ENCODE peak calls at places on chromosomes 12 and 14, in eight cellular contexts. U is ascending aorta; R is gastrocnemius medialis; O is CD4-positive, alpha-beta memory T cell; E is K562; P is uterus; L is heart right ventricle; V is naive thymus-derived CD4-positive, alpha-beta T cell. S is an unnamed sample. For H3K4me1, the result is how much of the 10 kb centered on the place peaks cover.

GRCh38 chr14:33914676-33915516 is 36.0 kb downstream of the EGLN3 start:
- DNase-seq in U (peak), R (no peak), O (no peak), E (peak), P (no peak), L (no peak), V (no peak), S (no peak)

GRCh38 chr14:68451676-68452387 is 341.0 kb downstream of the ZFP36L1 start:
- DNase-seq in U (peak), R (peak), O (no peak), E (no peak), P (no peak), L (peak), V (no peak), S (no peak)

GRCh38 chr12:39813776-39814175 is 194.2 kb upstream of the ABCD2 start:
- DNase-seq in U (no peak), R (no peak), O (no peak), E (no peak), P (no peak), L (no peak), V (no peak), S (no peak)

GRCh38 chr12:80218925-80219714 is 119.8 kb downstream of the OTOGL start:
- DNase-seq in U (no peak), R (no peak), O (no peak), E (no peak), P (no peak), L (peak), V (no peak), S (no peak)

GRCh38 chr12:124910561-124911478 is 3.6 kb downstream of the UBC start:
- DNase-seq in U (no peak), R (peak), O (peak), E (no peak), P (no peak), L (no peak), V (no peak), S (no peak)

GRCh38 chr14:95481391-95482022 is 34.9 kb downstream of the SYNE3 start:
- DNase-seq in U (no peak), R (no peak), O (no peak), E (no peak), P (no peak), L (no peak), V (no peak), S (no peak)

GRCh38 chr12:20004951-20005350 is 363.4 kb upstream of the PDE3A start:
- DNase-seq in U (no peak), R (no peak), O (no peak), E (no peak), P (no peak), L (no peak), V (no peak), S (no peak)

GRCh38 chr12:51683763-51684357 is 92.8 kb downstream of the SCN8A start:
- DNase-seq in U (no peak), R (no peak), O (no peak), E (no peak), P (no peak), L (no peak), V (no peak), S (no peak)

GRCh38 chr12:127559349-127560040 is 707.5 kb upstream of the TMEM132C start:
- DNase-seq in U (peak), R (no peak), O (peak), E (peak), P (no peak), L (peak), V (no peak), S (no peak)

GRCh38 chr12:109378579-109378978 is 30.9 kb downstream of the MYO1H start:
- DNase-seq in U (no peak), R (no peak), O (no peak), E (no peak), P (no peak), L (no peak), V (no peak), S (no peak)

GRCh38 chr12:96422192-96422591 is 22.0 kb upstream of the CDK17 start:
- DNase-seq in U (no peak), R (no peak), O (no peak), E (no peak), P (no peak), L (no peak), V (no peak), S (no peak)

DNA sequence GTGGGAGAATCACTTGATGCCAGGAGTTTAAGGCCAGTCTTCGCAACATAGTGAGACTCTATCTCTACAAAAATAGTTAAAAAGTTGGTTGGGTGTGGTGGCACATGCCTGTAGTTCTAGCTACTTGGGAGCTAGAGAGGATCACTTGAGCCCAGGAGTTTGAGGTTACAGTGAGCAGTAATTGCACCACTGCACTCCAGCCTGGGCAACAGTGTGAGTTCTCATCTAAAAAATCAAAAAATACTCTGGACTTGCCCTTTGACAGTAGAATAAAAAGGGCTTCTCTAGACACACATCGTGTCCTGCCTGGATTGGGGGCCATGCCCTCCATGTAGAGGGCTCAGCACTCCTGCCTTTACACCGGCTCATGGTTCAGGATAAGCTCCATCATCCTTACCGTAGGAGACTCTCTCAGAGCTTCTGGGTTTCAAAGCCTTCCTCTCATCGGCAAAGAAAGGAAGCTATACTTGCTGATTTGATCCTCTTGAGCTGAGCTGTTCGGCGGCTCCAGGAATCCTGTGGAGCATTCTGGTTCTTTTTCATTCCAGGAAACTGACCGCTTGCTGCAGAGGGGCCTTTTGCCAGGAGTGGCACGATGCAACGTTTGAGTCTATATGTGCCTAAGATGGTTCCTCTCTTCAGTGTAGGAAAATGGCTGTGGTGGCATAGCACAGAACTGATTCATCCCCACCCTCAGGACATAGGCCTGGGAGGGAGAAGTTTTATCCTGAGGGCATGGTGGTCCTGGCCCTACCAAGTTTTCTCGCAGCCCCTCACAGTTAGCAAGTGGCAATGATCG is 29.6 kb downstream of the FLVCR2 start:
- DNase-seq in U (no peak), R (no peak), O (no peak), E (no peak), P (no peak), L (no peak), V (no peak), S (no peak)
- H3K4me1 ChIP-seq in U (under half), R (under half), O (under half), E (under half), P (under half), L (half or more), V (under half), S (under half)

DNA sequence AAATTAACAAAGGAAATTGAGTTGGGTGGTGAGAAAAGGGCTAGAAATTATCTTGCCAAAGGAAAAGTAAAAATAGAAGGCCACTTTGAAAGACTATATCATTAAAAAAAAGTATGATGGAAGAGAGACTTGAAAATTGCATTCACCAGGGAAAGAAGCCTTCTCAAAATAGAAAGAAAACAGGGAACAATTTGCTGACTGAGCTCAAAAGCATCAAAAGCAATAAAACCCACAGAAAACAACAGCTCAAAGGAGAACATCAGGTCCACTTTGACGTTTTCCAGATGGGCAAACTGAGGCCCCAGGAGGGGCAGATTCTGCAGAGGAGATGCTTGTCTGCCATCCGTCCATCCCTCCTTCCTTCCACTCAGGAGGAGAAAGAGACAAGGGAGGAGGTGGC is 226.2 kb upstream of the RTL1 start:
- DNase-seq in U (peak), R (no peak), O (no peak), E (no peak), P (no peak), L (no peak), V (no peak), S (no peak)
- H3K27ac ChIP-seq in U (no peak), R (no peak), O (no peak), E (no peak), P (no peak), L (no peak), V (no peak), S (no peak)

GRCh38 chr12:42921741-42922511 is 332.4 kb upstream of the PRICKLE1 start:
- DNase-seq in U (no peak), R (no peak), O (no peak), E (no peak), P (no peak), L (no peak), V (no peak), S (no peak)

GRCh38 chr12:42922512-42922865 is 332.9 kb upstream of the PRICKLE1 start:
- DNase-seq in U (no peak), R (no peak), O (no peak), E (no peak), P (no peak), L (no peak), V (no peak), S (no peak)

GRCh38 chr12:42926232-42926631 is 336.7 kb upstream of the PRICKLE1 start:
- DNase-seq in U (no peak), R (no peak), O (no peak), E (no peak), P (no peak), L (no peak), V (no peak), S (no peak)

GRCh38 chr12:42923564-42923963 is 334.0 kb upstream of the PRICKLE1 start:
- DNase-seq in U (no peak), R (no peak), O (no peak), E (no peak), P (no peak), L (no peak), V (no peak), S (no peak)

DNA sequence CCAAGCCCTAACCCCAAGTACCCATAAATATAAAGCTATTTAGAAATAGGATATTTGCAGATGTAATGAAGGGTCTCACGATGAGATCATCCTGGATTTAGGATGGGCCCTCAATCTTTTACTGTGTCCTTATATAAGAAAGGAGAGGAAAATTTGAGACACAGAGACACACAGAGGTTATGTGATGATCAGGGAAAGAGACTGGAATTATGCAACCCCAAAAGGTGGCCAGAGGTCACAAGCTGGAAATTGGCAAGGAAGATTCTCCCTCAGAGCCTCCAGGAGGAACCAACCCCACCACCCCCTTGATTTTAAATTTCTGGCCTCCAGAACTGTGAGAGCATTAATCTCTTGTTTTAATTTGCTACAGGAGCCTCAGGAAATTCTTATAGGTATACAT is 334.9 kb upstream of the PRICKLE1 start:
- DNase-seq in U (no peak), R (no peak), O (no peak), E (no peak), P (no peak), L (no peak), V (no peak), S (no peak)
- H3K4me1 ChIP-seq in U (under half), R (under half), O (under half), E (under half), P (under half), L (under half), V (under half), S (under half)

GRCh38 chr12:3078086-3078820 is 1.1 kb downstream of the TSPAN9 start:
- DNase-seq in U (no peak), R (no peak), O (no peak), E (no peak), P (no peak), L (no peak), V (no peak), S (no peak)
- H3K27ac ChIP-seq in U (peak), R (peak), O (no peak), E (no peak), P (peak), L (peak), V (no peak), S (no peak)

DNA sequence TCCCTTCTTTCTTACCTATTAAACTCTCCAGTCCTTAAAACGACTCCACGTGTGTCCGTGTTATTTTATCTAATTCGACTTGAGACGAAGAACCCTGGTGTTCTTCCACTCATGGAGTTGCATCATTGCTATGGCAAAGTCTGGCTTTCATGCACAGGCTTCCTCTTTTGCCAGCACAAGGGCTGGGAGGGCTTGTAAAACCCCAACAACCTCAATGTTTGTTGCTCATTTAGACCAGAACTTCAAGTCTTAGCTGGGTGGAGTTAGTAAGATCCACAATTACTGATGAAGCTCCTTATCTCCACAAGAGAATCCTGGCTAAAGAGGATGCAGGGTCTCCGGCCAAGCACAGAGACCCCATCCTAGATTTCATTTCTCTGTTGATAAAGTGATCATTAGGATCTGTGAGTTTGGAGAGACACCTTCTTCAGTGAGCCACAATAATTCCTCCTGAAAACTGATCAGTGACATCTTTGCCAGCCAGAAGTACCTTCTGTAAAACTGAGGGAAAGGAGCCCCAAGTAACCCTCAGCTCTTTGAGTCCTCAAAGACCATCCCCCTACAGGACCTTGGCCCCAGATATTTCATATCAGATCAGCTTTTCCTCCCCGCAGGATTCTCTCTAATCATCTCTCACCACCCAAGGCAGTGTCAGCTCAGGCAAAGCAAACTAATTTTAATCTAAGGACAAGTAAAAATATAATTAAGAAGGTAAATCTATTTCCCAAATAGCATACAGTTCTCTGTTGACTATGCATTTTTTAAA is 514.6 kb downstream of the FUT8 start:
- DNase-seq in U (no peak), R (no peak), O (no peak), E (no peak), P (no peak), L (no peak), V (no peak), S (no peak)
- H3K4me1 ChIP-seq in U (under half), R (under half), O (half or more), E (under half), P (under half), L (under half), V (half or more), S (under half)

DNA sequence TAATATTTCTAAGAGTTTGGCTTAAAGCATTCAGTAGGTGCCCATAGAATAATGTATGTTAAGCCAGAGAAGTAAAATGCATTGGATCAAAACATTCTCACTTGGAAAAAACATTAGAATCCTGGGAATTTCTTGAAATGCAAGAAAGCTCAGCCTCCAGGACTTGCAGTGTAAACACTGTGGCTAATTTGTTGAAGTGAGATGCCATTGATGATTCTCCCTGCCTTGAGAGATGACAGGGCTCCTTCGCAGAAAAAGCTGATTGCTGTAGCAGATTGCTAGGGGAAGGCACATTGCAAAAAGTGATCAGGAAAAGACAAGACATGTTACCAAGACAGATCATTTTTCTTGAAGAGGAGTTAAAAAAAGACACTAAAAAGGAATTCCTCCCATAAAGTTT is 204.3 kb upstream of the HMGA2 start:
- DNase-seq in U (no peak), R (no peak), O (no peak), E (no peak), P (no peak), L (no peak), V (no peak), S (no peak)
- H3K27ac ChIP-seq in U (no peak), R (no peak), O (no peak), E (no peak), P (no peak), L (no peak), V (no peak), S (no peak)

DNA sequence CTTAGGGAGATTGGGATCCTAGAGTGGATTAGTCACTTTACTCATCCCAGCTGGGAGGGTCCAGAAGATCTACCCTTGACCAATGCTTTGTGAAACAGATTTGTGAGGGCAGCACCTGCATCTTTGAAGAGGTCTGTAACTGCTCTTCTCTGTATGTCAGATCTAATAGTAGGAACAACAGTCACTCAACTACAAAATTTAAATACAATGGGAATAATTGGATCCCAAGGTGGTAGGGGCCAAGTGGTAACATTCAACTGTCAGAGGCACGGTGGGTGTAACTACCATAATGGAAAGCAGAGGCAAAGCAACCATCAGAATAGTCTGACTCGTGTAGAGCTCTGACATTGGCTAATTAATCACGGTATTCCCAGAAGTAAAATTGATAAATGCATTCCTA is 55.8 kb downstream of the ITPR2 start:
- DNase-seq in U (no peak), R (no peak), O (no peak), E (no peak), P (no peak), L (no peak), V (no peak), S (no peak)
- H3K4me1 ChIP-seq in U (under half), R (under half), O (under half), E (under half), P (under half), L (under half), V (under half), S (under half)

DNA sequence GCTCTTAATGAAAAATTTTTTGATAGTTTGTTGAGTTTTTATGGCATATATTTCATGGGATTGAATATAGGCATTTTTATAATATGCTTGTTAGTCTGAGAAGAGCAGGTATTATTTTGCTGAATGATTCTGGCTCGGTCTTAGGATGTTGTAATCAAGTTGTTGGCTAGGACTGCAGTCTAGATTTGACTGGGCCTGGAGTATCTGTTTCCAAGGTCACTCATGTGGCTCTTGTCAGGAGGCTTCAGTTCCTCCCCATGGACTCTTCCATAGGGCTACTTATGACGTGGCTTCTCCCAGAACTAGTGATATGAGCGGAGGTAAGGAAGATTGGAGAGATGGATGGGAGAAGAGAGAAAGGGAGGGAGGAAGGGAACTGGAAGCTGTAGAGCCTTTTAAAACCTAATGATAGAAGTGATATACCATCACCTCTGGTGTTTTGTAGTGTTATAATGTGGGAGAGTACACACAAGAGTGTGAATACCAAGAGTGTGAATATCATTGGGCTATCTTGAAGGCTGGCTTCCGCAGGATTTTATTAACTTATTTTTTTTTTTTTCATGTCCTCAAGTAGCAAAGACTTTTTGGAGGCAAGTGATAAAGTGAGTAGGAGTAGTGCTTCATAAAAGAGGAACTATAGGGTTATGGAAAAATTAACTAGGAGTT is 4.4 kb downstream of the MNAT1 start:
- DNase-seq in U (no peak), R (peak), O (no peak), E (no peak), P (no peak), L (no peak), V (no peak), S (no peak)
- H3K27ac ChIP-seq in U (no peak), R (peak), O (no peak), E (no peak), P (no peak), L (no peak), V (no peak), S (no peak)

GRCh38 chr12:4434721-4435425 is 10.7 kb downstream of the FGF6 start:
- DNase-seq in U (no peak), R (no peak), O (no peak), E (no peak), P (no peak), L (no peak), V (no peak), S (no peak)
- H3K4me1 ChIP-seq in U (under half), R (under half), O (under half), E (under half), P (under half), L (under half), V (under half), S (under half)